ENCODE peak calls at places on chromosomes 1 and 21, in nine cellular contexts. H, K, A, I, Q, C, F, M and E are unnamed samples. For H3K9me3, the result is how much of the 10 kb centered on the place peaks cover.

GRCh38 chr1:163876546-163876945 is 554.8 kb downstream of the NUF2 start:
- DNase-seq in M (no peak), H (no peak), K (peak), F (no peak), I (no peak), C (no peak), Q (no peak), A (no peak), E (no peak)

GRCh38 chr1:11789126-11790067 is 16.4 kb downstream of the MTHFR start:
- DNase-seq in Q (no peak), H (no peak), C (no peak), M (no peak), I (no peak), K (no peak), A (no peak), F (no peak), E (no peak)

GRCh38 chr1:27253611-27254010 is 19.2 kb downstream of the WDTC1 start:
- DNase-seq in M (no peak), C (no peak), K (no peak), Q (no peak), A (no peak), I (no peak), F (no peak), H (no peak), E (no peak)

GRCh38 chr1:157247005-157247763 is 109.0 kb upstream of the ETV3 start:
- DNase-seq in F (no peak), C (no peak), H (no peak), Q (no peak), M (no peak), A (no peak), K (no peak), I (no peak), E (no peak)

GRCh38 chr1:161763522-161764098 is 2.5 kb upstream of the ATF6 start:
- DNase-seq in K (no peak), Q (no peak), I (no peak), C (peak), M (no peak), H (no peak), F (no peak), A (no peak), E (peak)

GRCh38 chr1:201353186-201353940 is 24.1 kb downstream of the TNNT2 start:
- DNase-seq in I (peak), K (no peak), M (peak), F (no peak), Q (no peak), C (no peak), A (no peak), H (peak), E (no peak)

GRCh38 chr1:53352576-53352975 is 24.7 kb upstream of the LRP8 start:
- DNase-seq in K (no peak), C (no peak), F (no peak), A (no peak), I (no peak), M (no peak), H (no peak), Q (no peak), E (no peak)

GRCh38 chr1:27382950-27383627 is at the start of gene CD164L2:
- DNase-seq in K (no peak), C (peak), F (no peak), I (no peak), A (no peak), M (peak), Q (no peak), H (peak), E (peak)

GRCh38 chr1:218775476-218776170 is 398.1 kb upstream of the LYPLAL1 start:
- DNase-seq in K (peak), C (no peak), H (no peak), Q (no peak), I (no peak), F (no peak), M (no peak), A (no peak), E (no peak)

GRCh38 chr21:43611598-43612369 is 47.5 kb downstream of the HSF2BP start:
- DNase-seq in Q (peak), H (peak), M (peak), C (peak), I (peak), K (no peak), A (peak), F (no peak), E (peak)

GRCh38 chr1:116743535-116743934 is 10.7 kb upstream of the CD2 start:
- DNase-seq in C (no peak), K (peak), Q (no peak), A (no peak), M (no peak), H (no peak), F (no peak), I (no peak), E (no peak)

GRCh38 chr1:24720152-24720551 is 25.1 kb upstream of the CLIC4 start:
- DNase-seq in C (no peak), H (no peak), M (peak), A (peak), Q (peak), K (peak), I (peak), F (no peak), E (peak)

GRCh38 chr21:16942703-16943102 is 570.1 kb upstream of the CXADR start:
- DNase-seq in I (no peak), K (peak), M (no peak), Q (no peak), A (no peak), C (no peak), F (no peak), H (no peak), E (peak)

GRCh38 chr1:10510520-10511493 is 36.1 kb downstream of the PEX14 start:
- DNase-seq in H (no peak), C (peak), A (no peak), Q (no peak), F (peak), K (peak), I (no peak), M (no peak), E (peak)

GRCh38 chr1:115068780-115069179 is 20.5 kb downstream of the TSPAN2 start:
- DNase-seq in C (peak), I (no peak), F (peak), M (no peak), A (peak), H (no peak), K (no peak), Q (no peak), E (peak)

GRCh38 chr1:228393268-228393699 is 13.4 kb downstream of the TRIM11 start:
- DNase-seq in A (no peak), F (no peak), Q (no peak), C (peak), M (peak), H (peak), K (peak), I (peak), E (no peak)

GRCh38 chr1:31955917-31956736 is 18.0 kb upstream of the PTP4A2 start:
- DNase-seq in I (peak), F (peak), H (peak), C (peak), Q (peak), A (peak), M (peak), K (peak), E (peak)

GRCh38 chr1:76264642-76265041 is 190.1 kb downstream of the ST6GALNAC3 start:
- DNase-seq in C (no peak), Q (no peak), H (no peak), M (no peak), I (no peak), F (no peak), K (no peak), A (no peak), E (no peak)

GRCh38 chr1:186735463-186735862 is 55.2 kb upstream of the PTGS2 start:
- DNase-seq in M (no peak), Q (no peak), F (peak), K (no peak), C (no peak), I (no peak), A (no peak), H (no peak), E (peak)

GRCh38 chr1:32071758-32072621 is 749 bp upstream of the TMEM39B start:
- DNase-seq in Q (no peak), M (no peak), F (no peak), I (no peak), H (no peak), K (peak), C (no peak), A (no peak), E (no peak)

GRCh38 chr1:85313888-85314696 is 37.7 kb upstream of the BCL10 start:
- DNase-seq in F (peak), C (no peak), A (peak), I (no peak), H (no peak), Q (no peak), K (peak), M (no peak), E (peak)

GRCh38 chr1:99849744-99850457 is at the start of gene AGL:
- DNase-seq in H (peak), C (peak), K (peak), A (peak), F (peak), M (peak), Q (peak), I (peak), E (peak)

GRCh38 chr1:42259059-42259738 is 75.8 kb downstream of the FOXJ3 start:
- DNase-seq in M (no peak), K (peak), A (no peak), Q (no peak), C (no peak), H (no peak), I (no peak), F (no peak), E (peak)

GRCh38 chr1:109304221-109304915 is 2.4 kb downstream of the MYBPHL start:
- DNase-seq in M (no peak), C (no peak), H (no peak), I (peak), K (no peak), A (no peak), Q (no peak), F (no peak), E (no peak)

GRCh38 chr1:41599912-41600311 is 115.4 kb upstream of the EDN2 start:
- DNase-seq in M (no peak), K (no peak), H (no peak), C (no peak), Q (no peak), F (no peak), A (no peak), I (no peak), E (no peak)

GRCh38 chr1:73980324-73981040 is 217.5 kb downstream of the LRRIQ3 start:
- DNase-seq in A (no peak), M (no peak), F (no peak), Q (no peak), C (peak), I (no peak), K (peak), H (no peak), E (no peak)

GRCh38 chr21:42609806-42610205 is 43.6 kb upstream of the PDE9A start:
- DNase-seq in A (no peak), C (no peak), K (no peak), Q (no peak), I (no peak), F (no peak), H (no peak), M (peak), E (peak)

GRCh38 chr21:35039595-35040291 is 9.4 kb downstream of the RUNX1 start:
- DNase-seq in Q (no peak), A (no peak), F (no peak), K (no peak), C (no peak), I (no peak), H (no peak), M (no peak), E (no peak)

GRCh38 chr21:24204641-24205040 is 1402.6 kb downstream of the MRPL39 start:
- DNase-seq in C (no peak), F (no peak), Q (no peak), I (no peak), H (no peak), K (no peak), A (no peak), M (no peak), E (no peak)

GRCh38 chr1:240031009-240031408 is 60.7 kb upstream of the FMN2 start:
- DNase-seq in F (no peak), Q (no peak), M (no peak), A (no peak), H (no peak), I (no peak), C (no peak), K (peak), E (peak)

GRCh38 chr1:184160942-184161698 is 109.6 kb downstream of the TSEN15 start:
- DNase-seq in M (no peak), Q (no peak), C (no peak), A (no peak), I (no peak), H (no peak), F (no peak), K (peak), E (peak)

GRCh38 chr1:107246775-107247345 is 106.0 kb downstream of the NTNG1 start:
- DNase-seq in H (no peak), A (no peak), C (no peak), F (no peak), Q (no peak), K (peak), M (no peak), I (no peak), E (no peak)

GRCh38 chr1:35047188-35047858 is 15.6 kb upstream of the ZMYM6 start:
- DNase-seq in K (peak), Q (no peak), A (no peak), F (no peak), H (no peak), C (no peak), I (no peak), M (no peak), E (peak)

GRCh38 chr1:76764638-76765572 is 102.4 kb upstream of the ST6GALNAC5 start:
- DNase-seq in K (peak), Q (no peak), C (no peak), A (no peak), H (no peak), I (peak), M (no peak), F (no peak), E (no peak)

DNA sequence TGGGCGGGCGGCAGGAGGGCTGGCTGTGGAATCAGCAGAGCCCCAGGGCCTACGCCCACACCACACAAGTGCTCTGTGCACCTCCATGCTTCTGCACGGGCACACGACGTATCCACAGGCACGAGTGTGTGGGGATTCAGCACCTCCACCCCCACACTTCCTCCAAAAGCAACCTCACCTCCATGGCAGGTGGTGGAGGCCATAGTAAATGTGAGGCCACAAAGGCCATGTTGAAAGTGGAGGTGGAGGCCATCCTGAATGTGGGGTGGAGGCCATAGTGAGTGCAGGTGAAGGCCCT is 125.4 kb upstream of the VAMP3 start:
- DNase-seq in F (no peak), M (no peak), C (no peak), Q (no peak), K (no peak), H (no peak), A (no peak), I (no peak), E (no peak)
- H3K9me3 ChIP-seq in F (under half), M (under half), C (under half), Q (under half), K (under half), H (under half), A (under half), I (under half), E (under half)

DNA sequence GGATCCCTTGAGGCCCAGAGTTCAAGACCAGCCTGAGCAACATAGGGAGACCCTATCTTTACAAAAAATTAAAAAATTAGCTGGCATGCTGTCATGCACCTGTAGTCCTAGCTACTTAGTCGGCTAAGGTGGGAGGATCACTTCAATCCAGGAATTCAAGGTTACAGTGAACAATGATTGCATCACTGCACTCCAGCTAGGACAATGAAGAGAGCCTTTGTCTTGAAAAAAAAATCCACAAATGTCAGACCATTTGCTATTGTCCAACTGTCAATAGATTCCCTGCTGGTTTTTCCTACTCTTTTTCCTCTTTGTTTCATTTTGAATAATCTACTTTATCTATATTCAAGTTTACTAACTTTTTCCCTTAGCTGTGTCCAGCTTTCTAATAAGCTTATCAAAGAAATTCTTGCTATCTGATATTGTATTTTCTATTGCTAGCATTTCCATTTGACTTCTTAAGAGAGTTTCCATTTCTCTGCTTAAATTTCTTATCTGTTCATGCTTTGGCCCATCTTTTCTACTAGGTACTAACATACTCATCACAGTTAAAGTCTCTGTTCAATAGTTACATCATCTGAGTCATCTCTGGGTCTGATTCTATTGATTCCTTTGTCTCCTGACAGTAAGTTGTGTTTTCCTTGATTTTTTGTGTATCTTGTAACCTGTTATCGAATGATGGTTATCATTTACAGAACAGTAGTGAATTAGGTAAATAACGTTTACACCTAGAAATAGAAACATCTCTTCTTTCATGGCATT is 14.8 kb downstream of the MT1HL1 start:
- DNase-seq in C (no peak), H (no peak), M (no peak), K (no peak), I (no peak), Q (no peak), A (no peak), F (no peak), E (no peak)
- H3K9me3 ChIP-seq in C (under half), H (under half), M (under half), K (under half), I (under half), Q (under half), A (under half), F (under half), E (under half)

GRCh38 chr1:226829105-226829504 is 41.3 kb upstream of the PSEN2 start:
- DNase-seq in Q (no peak), I (no peak), C (no peak), A (no peak), F (no peak), K (no peak), H (no peak), M (no peak), E (no peak)
- H3K9me3 ChIP-seq in Q (under half), I (under half), C (under half), A (under half), F (under half), K (under half), H (under half), M (under half), E (under half)

DNA sequence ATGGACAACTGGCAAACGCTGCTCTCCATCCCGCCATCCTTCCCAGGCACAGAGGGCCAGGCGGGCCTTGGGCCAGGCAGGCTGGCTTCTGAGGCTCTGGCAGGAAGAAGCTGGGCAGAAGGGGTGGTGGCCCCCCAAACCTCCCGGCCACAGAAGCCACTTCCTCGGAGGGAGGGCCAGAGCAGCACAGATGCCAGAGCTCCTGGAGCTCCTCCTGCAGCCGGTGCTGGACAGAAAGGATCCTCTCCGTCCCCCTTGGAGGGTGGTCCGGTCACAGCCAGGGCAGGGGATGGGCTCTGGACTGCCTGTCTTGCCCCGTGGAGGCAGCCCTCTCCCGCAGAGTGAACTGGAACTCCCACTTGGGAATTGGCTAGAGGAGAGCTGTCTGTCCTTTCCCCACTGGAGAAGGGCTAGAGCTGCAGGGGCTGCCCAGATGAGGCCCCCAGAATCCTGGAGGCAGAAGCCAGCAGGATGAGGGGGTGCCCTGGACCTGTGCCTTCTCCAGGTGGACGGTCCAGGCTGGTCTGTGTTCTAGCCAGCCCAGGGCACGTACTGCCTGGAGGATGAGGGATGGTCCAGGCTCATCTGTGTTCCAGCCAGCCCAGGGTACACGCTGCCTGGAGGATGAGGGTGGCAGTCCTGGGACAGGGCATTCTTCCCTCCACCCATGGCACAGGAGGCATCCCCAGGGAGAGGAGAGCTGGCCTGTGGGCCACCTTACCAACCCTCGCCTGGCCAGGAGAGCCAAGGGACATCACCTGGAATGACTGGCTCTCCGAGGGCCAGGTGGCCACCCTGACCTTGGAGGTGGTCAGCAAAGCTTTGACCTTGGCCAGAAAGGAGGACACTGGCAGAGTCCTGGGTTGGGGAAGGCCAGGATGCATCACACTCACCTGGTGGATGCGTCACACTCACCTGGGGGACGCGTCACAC is 47.3 kb upstream of the ACTRT2 start:
- DNase-seq in C (no peak), F (no peak), M (peak), Q (no peak), H (peak), I (no peak), A (no peak), K (no peak), E (no peak)
- H3K9me3 ChIP-seq in C (under half), F (under half), M (under half), Q (under half), H (under half), I (under half), A (under half), K (under half), E (under half)